ENCODE peak calls at places on chromosome X, in six cellular contexts. R is PC-9, J is endodermal cell, D is neural progenitor cell, G is Caco-2, L is hepatocyte. C is an unnamed sample. For H3K4me1, the result is how much of the 10 kb centered on the place peaks cover.

GRCh38 chrX:108088511-108088910 is 2.8 kb downstream of the PSMD10 start:
- DNase-seq in R (no peak), D (no peak), L (peak), G (no peak), J (no peak), C (no peak)

GRCh38 chrX:6748595-6748994 is 213.7 kb upstream of the VCX3A start:
- DNase-seq in L (no peak), D (no peak), R (no peak), J (no peak), G (no peak), C (peak)

GRCh38 chrX:48083212-48083611 is 11.8 kb upstream of the ZNF630 start:
- DNase-seq in L (peak), G (peak), R (peak), D (peak), J (peak), C (peak)

GRCh38 chrX:2500091-2500680 is 590 bp downstream of the DHRSX start:
- DNase-seq in D (peak), R (peak), G (peak), J (peak), L (peak), C (peak)

GRCh38 chrX:3393168-3393567 is 46.7 kb upstream of the MXRA5 start:
- DNase-seq in D (no peak), J (no peak), R (no peak), G (no peak), L (no peak), C (no peak)

GRCh38 chrX:121245763-121246162 is 198.4 kb downstream of the GLUD2 start:
- DNase-seq in D (peak), R (no peak), G (no peak), L (no peak), J (no peak), C (no peak)

GRCh38 chrX:55488268-55488558 is 1.4 kb downstream of the USP51 start:
- DNase-seq in D (no peak), L (no peak), J (no peak), R (no peak), G (no peak), C (no peak)

GRCh38 chrX:17535229-17535628 is 160.2 kb downstream of the NHS start:
- DNase-seq in D (peak), J (peak), R (no peak), L (peak), G (peak), C (peak)

GRCh38 chrX:30593435-30594200 is 16.1 kb upstream of the TASL start:
- DNase-seq in D (no peak), G (peak), L (no peak), R (peak), J (no peak), C (peak)

GRCh38 chrX:123219916-123220315 is 35.8 kb downstream of the GRIA3 start:
- DNase-seq in G (no peak), R (no peak), D (peak), J (no peak), L (no peak), C (no peak)

GRCh38 chrX:131068945-131069719 is 11.0 kb downstream of the ARHGAP36 start:
- DNase-seq in J (peak), R (no peak), D (peak), L (peak), G (peak), C (no peak)

GRCh38 chrX:72202792-72203401 is 21.3 kb downstream of the PIN4 start:
- DNase-seq in J (peak), D (no peak), G (no peak), R (no peak), L (no peak), C (no peak)

GRCh38 chrX:37599735-37600134 is 28.3 kb downstream of the LANCL3 start:
- DNase-seq in J (no peak), L (no peak), R (peak), G (no peak), D (no peak), C (no peak)

GRCh38 chrX:104679175-104679574 is 113.2 kb downstream of the IL1RAPL2 start:
- DNase-seq in D (no peak), J (no peak), G (no peak), R (peak), L (no peak), C (no peak)

GRCh38 chrX:8179653-8180052 is 8.6 kb upstream of the VCX2 start:
- DNase-seq in D (no peak), J (no peak), G (no peak), R (no peak), L (no peak), C (no peak)

GRCh38 chrX:11759172-11759460 is 1.1 kb downstream of the MSL3 start:
- DNase-seq in J (no peak), L (no peak), R (no peak), G (no peak), D (no peak), C (no peak)

GRCh38 chrX:103362504-103362903 is 6.2 kb downstream of the TCEAL9 start:
- DNase-seq in G (peak), D (no peak), R (no peak), J (no peak), L (no peak), C (no peak)

GRCh38 chrX:45472968-45473367 is 272.3 kb upstream of the DIPK2B start:
- DNase-seq in D (no peak), J (no peak), G (no peak), L (no peak), R (no peak), C (no peak)

GRCh38 chrX:55758033-55758432 is 40.5 kb downstream of the RRAGB start:
- DNase-seq in D (no peak), L (no peak), J (no peak), R (no peak), G (no peak), C (no peak)

GRCh38 chrX:53281321-53281822 is at the start of gene IQSEC2:
- DNase-seq in L (peak), R (peak), J (peak), G (peak), D (peak), C (no peak)

GRCh38 chrX:48604701-48605100 is 7.4 kb downstream of the WDR13 start:
- DNase-seq in R (no peak), D (no peak), J (no peak), G (no peak), L (no peak), C (no peak)

GRCh38 chrX:103215037-103215767 is at the start of gene BEX4:
- DNase-seq in G (peak), R (peak), J (peak), L (peak), D (peak), C (no peak)

GRCh38 chrX:78123190-78123589 is 16.3 kb downstream of the TAF9B start:
- DNase-seq in G (no peak), L (no peak), R (no peak), D (no peak), J (no peak), C (no peak)

GRCh38 chrX:75303795-75304194 is 29.9 kb downstream of the UPRT start:
- DNase-seq in D (no peak), G (no peak), L (no peak), J (no peak), R (no peak), C (no peak)

GRCh38 chrX:132181364-132181763 is 37.9 kb downstream of the RAP2C start:
- DNase-seq in L (no peak), D (no peak), R (peak), J (no peak), G (no peak), C (no peak)

GRCh38 chrX:67563469-67564448 is 19.9 kb downstream of the AR start:
- DNase-seq in L (peak), G (no peak), D (no peak), J (no peak), R (no peak), C (no peak)

GRCh38 chrX:46165411-46165810 is 379.8 kb downstream of the ZNF674 start:
- DNase-seq in R (no peak), D (no peak), G (no peak), J (no peak), L (no peak), C (no peak)

GRCh38 chrX:67044029-67044653 is 405.3 kb upstream of the EDA2R start:
- DNase-seq in J (no peak), L (no peak), R (no peak), D (no peak), G (no peak), C (no peak)

GRCh38 chrX:30618160-30618765 is 35.0 kb upstream of the GK start:
- DNase-seq in D (no peak), J (peak), L (no peak), R (no peak), G (no peak), C (peak)

GRCh38 chrX:110015027-110015426 is 12.1 kb downstream of the TMEM164 start:
- DNase-seq in D (no peak), L (no peak), J (no peak), G (no peak), R (no peak), C (no peak)

GRCh38 chrX:136847874-136848273 is 32.7 kb downstream of the RBMX start:
- DNase-seq in L (no peak), R (no peak), G (no peak), D (no peak), J (no peak), C (no peak)

GRCh38 chrX:136850441-136851175 is 29.9 kb downstream of the RBMX start:
- DNase-seq in G (no peak), R (no peak), J (no peak), D (no peak), L (no peak), C (no peak)

GRCh38 chrX:136856050-136856449 is 24.5 kb downstream of the RBMX start:
- DNase-seq in D (no peak), J (no peak), R (no peak), G (no peak), L (no peak), C (no peak)

GRCh38 chrX:136849395-136849794 is 31.1 kb downstream of the RBMX start:
- DNase-seq in J (no peak), R (no peak), G (no peak), D (no peak), L (no peak), C (no peak)

DNA sequence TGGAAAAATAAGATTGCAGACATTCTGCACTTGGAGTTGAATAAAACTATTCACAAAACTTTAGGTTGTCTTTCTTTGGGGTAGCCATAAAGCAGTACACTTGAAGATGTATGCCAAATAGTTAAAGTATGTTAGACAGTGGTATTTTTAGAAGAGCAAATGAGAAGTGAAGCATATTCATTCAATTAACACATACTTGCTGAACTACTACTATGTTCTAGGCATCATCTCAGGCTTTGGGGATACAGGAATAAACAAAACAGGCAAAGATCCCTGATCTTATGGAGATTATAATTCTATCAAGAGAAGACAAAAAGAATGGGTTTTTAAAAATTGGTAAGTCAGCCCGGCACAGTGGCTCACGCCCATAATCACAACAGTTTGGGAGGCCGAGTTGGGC is 29.0 kb downstream of the RBMX start:
- DNase-seq in R (no peak), L (no peak), J (no peak), G (no peak), D (no peak), C (no peak)
- H3K4me3 ChIP-seq in R (no peak), L (no peak), J (no peak), G (no peak), D (no peak), C (no peak)

GRCh38 chrX:153499258-153499657 is 4.5 kb downstream of the BGN start:
- DNase-seq in L (no peak), G (no peak), D (no peak), R (no peak), J (no peak), C (no peak)

GRCh38 chrX:153498453-153498852 is 3.7 kb downstream of the BGN start:
- DNase-seq in L (no peak), J (no peak), G (no peak), D (no peak), R (no peak), C (no peak)

GRCh38 chrX:153500676-153501280 is 6.0 kb downstream of the BGN start:
- DNase-seq in J (no peak), L (no peak), G (no peak), R (no peak), D (no peak), C (no peak)

GRCh38 chrX:153501530-153501929 is 6.8 kb downstream of the BGN start:
- DNase-seq in R (no peak), D (no peak), G (no peak), L (no peak), J (no peak), C (no peak)

GRCh38 chrX:153499876-153500275 is 5.1 kb downstream of the BGN start:
- DNase-seq in D (no peak), G (no peak), R (no peak), L (no peak), J (no peak), C (no peak)
- H3K4me1 ChIP-seq in D (under half), G (under half), R (under half), L (under half), J (under half), C (under half)

DNA sequence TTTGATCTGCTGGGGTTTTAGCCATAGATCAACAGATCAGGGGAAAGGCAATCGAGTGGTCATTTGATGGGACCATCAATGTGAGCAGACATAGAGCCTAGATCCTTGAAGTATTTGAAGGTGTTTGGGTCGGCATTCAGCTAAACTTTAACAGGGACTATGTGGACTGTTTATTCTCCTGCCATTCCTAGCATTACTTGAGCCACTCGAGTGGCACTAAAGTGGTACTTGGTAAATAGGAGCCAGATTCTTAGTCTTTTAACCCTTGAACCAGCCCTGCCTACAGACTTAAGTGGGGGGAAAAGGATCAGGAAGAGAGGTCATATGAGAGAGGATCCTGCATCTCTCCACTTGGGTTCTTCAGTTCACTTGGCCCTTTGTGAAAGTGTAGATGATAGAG is 3.8 kb downstream of the MSN start:
- DNase-seq in L (no peak), G (no peak), D (no peak), R (no peak), J (no peak), C (no peak)
- H3K4me3 ChIP-seq in L (no peak), G (no peak), D (no peak), R (no peak), J (no peak), C (peak)

GRCh38 chrX:49812177-49812576 is 16.9 kb upstream of the PAGE4 start:
- DNase-seq in L (no peak), J (no peak), R (no peak), G (peak), D (no peak), C (no peak)

GRCh38 chrX:49816435-49816834 is 12.7 kb upstream of the PAGE4 start:
- DNase-seq in L (no peak), J (no peak), R (no peak), G (no peak), D (no peak), C (no peak)
- H3K4me1 ChIP-seq in L (under half), J (under half), R (under half), G (under half), D (under half), C (under half)

DNA sequence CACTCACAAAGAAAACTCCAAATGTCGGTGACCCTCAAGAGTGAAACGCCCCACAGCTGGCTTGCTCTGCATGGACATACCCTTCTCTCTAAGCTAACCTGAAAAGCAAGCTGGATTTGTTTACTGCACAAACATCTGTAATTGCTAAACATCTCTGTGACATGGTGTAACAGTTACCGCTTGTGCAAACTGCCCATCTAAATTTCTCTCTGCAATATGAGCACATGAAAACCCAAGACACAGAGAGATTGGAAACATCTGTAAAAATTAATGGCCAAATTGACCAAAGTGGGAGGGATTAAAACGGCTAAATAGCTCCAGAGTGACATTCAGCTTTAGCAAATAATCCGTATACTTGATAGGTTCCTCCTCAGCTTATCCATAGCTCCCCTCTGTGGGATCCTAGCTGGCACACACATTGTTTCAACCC is 155.0 kb upstream of the MAP3K15 start:
- DNase-seq in D (no peak), J (no peak), G (peak), L (peak), R (no peak), C (no peak)
- H3K4me3 ChIP-seq in D (no peak), J (no peak), G (peak), L (no peak), R (peak), C (no peak)

GRCh38 chrX:18543738-18544137 is 118.3 kb downstream of the CDKL5 start:
- DNase-seq in G (no peak), L (no peak), R (no peak), D (no peak), J (no peak), C (no peak)

GRCh38 chrX:18542131-18542530 is 116.7 kb downstream of the CDKL5 start:
- DNase-seq in G (no peak), R (no peak), D (peak), L (no peak), J (no peak), C (no peak)

GRCh38 chrX:18542897-18543296 is 117.5 kb downstream of the CDKL5 start:
- DNase-seq in R (no peak), G (no peak), J (no peak), D (peak), L (no peak), C (no peak)

GRCh38 chrX:18548996-18549395 is 122.9 kb downstream of the RS1 start:
- DNase-seq in J (no peak), D (no peak), G (no peak), L (no peak), R (no peak), C (no peak)

DNA sequence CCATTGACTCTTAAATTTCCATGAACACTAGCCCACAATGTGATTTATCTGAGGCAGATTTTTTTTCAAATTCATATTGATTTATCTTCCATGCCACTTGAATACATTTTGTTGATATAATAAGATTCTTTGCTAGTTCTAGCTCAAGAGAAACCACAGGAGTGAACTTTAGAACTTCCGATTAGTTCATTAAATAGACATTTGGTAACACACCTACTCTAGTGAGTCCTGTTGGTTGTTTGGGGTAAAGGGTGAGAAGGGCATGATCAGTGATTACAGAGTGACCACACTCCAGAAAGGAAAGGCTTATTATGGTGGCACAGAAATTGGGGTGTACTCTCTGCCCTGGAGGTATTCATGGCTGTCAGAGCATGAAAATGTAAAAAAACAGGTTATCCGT is 120.4 kb downstream of the CDKL5 start:
- DNase-seq in G (no peak), R (no peak), D (no peak), J (no peak), L (no peak), C (no peak)
- H3K4me1 ChIP-seq in G (under half), R (under half), D (under half), J (under half), L (under half), C (under half)

DNA sequence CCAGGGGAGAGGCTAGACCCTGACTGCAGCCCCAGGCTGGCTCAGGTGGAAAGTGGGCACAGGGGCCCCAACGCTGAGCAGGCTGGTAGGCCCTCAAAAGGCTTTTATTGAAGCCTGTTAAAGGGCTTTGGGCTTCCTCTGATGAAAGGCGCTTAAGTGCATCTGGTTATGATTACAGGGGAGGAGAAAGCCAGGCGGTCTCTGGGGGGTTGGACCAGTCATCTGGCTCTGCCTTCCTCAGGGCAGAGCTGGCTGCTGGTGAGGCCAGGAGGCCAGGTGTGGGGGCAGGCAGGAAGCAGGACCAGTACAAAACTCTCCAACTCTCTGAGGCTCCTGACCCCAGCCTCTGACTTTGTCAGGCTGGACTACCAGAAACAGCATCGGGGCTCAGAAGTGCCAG is 68.8 kb upstream of the BCOR start:
- DNase-seq in L (peak), R (no peak), D (no peak), J (peak), G (no peak), C (peak)
- H3K4me3 ChIP-seq in L (no peak), R (no peak), D (no peak), J (no peak), G (no peak), C (peak)

GRCh38 chrX:13414006-13414647 is 94.3 kb upstream of the ATXN3L start:
- DNase-seq in R (no peak), D (no peak), L (no peak), J (peak), G (no peak), C (no peak)
- H3K4me1 ChIP-seq in R (under half), D (under half), L (under half), J (under half), G (under half), C (under half)

GRCh38 chrX:21949689-21950088 is 9.2 kb downstream of the SMS start:
- DNase-seq in D (no peak), J (no peak), L (no peak), G (no peak), R (no peak), C (no peak)

GRCh38 chrX:21946925-21947641 is 6.6 kb downstream of the SMS start:
- DNase-seq in J (peak), G (no peak), D (peak), L (no peak), R (peak), C (no peak)

GRCh38 chrX:21944136-21944615 is 3.7 kb downstream of the SMS start:
- DNase-seq in R (no peak), L (no peak), G (no peak), J (peak), D (peak), C (no peak)

GRCh38 chrX:21948897-21949578 is 8.5 kb downstream of the SMS start:
- DNase-seq in J (peak), D (no peak), L (no peak), G (no peak), R (no peak), C (no peak)

DNA sequence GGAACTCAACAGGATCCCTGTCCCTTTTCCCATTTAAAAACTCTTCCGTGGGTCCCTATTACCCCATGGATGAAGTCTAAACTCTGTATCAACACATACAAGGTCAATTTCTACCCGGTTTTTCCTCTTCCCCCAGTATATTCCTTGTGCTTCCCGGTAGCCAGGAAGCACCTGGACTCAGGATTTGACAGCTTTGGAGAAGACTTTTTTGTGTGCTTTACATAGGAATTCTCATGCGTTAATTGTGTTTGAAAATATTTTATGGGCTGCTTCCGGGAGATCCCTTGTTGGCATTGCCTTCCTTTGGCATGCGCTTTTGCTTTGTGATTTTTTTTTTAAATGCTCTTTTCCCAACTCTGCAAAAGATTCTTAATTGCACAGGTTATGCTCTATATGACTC is 7.2 kb downstream of the SMS start:
- DNase-seq in D (no peak), G (no peak), J (peak), R (no peak), L (no peak), C (no peak)
- H3K4me3 ChIP-seq in D (peak), G (no peak), J (peak), R (no peak), L (no peak), C (no peak)